ENCODE peak calls at places on chromosome 21, in four cellular contexts. H, E, X and J are unnamed samples.

GRCh38 chr21:16773206-16773605 is 739.6 kb upstream of the CXADR start:
- DNase-seq in H (peak; percentile 45), X (no peak), E (no peak), J (no peak)

GRCh38 chr21:35477622-35478021 is 428.5 kb upstream of the RUNX1 start:
- DNase-seq in H (no peak), E (no peak), X (no peak), J (no peak)

GRCh38 chr21:36030581-36031189 is 29.6 kb downstream of the SETD4 start:
- DNase-seq in H (peak; percentile 22), E (no peak), X (no peak), J (no peak)

GRCh38 chr21:15742052-15742451 is 12.3 kb downstream of the USP25 start:
- DNase-seq in X (no peak), H (no peak), E (no peak), J (no peak)

GRCh38 chr21:36156815-36157670 is at the start of gene DOP1B:
- DNase-seq in E (no peak), H (no peak), X (no peak), J (peak; percentile 69)

GRCh38 chr21:36150192-36150711 is 6.4 kb upstream of the DOP1B start:
- DNase-seq in X (no peak), E (peak; percentile 83), H (peak; percentile 48), J (no peak)

GRCh38 chr21:36478207-36478701 is 1.7 kb downstream of the CLDN14 start:
- DNase-seq in H (peak; percentile 80), X (peak; percentile 24), E (no peak), J (no peak)

GRCh38 chr21:23936224-23936623 is 1671.1 kb downstream of the MRPL39 start:
- DNase-seq in X (no peak), H (peak; percentile 33), E (no peak), J (no peak)

GRCh38 chr21:37503848-37504467 is 137.4 kb downstream of the DYRK1A start:
- DNase-seq in H (peak; percentile 78), X (no peak), E (no peak), J (no peak)

GRCh38 chr21:35394634-35395369 is 345.7 kb upstream of the RUNX1 start:
- DNase-seq in E (no peak), H (no peak), X (no peak), J (no peak)

GRCh38 chr21:34889537-34890257 is 159.4 kb downstream of the RUNX1 start:
- DNase-seq in X (peak; percentile 84), H (peak; percentile 80), E (peak; percentile 87), J (peak; percentile 85)

GRCh38 chr21:15022608-15023261 is 42.1 kb downstream of the NRIP1 start:
- DNase-seq in H (no peak), X (no peak), E (no peak), J (no peak)

GRCh38 chr21:8993943-8994639 is 1527.3 kb upstream of the TPTE start:
- DNase-seq in H (no peak), X (peak; percentile 37), E (no peak), J (no peak)

GRCh38 chr21:38773108-38774061 is 32.3 kb upstream of the ETS2 start:
- DNase-seq in X (peak; percentile 24), E (no peak), H (peak; percentile 95), J (no peak)

GRCh38 chr21:35072960-35073359 is 23.9 kb upstream of the RUNX1 start:
- DNase-seq in H (peak; percentile 21), X (no peak), E (no peak), J (no peak)

GRCh38 chr21:41651830-41652229 is 115.0 kb downstream of the RIPK4 start:
- DNase-seq in X (no peak), E (no peak), H (no peak), J (no peak)

GRCh38 chr21:16085436-16085835 is 355.7 kb downstream of the USP25 start:
- DNase-seq in X (no peak), E (no peak), H (no peak), J (no peak)

GRCh38 chr21:38027901-38028300 is 111.6 kb upstream of the KCNJ6 start:
- DNase-seq in E (no peak), X (no peak), H (peak; percentile 64), J (no peak)

GRCh38 chr21:14766241-14766640 is 220.1 kb upstream of the SAMSN1 start:
- DNase-seq in X (no peak), E (no peak), H (no peak), J (no peak)

GRCh38 chr21:39675595-39675994 is 62.9 kb downstream of the B3GALT5 start:
- DNase-seq in E (no peak), X (no peak), H (no peak), J (no peak)

GRCh38 chr21:17352937-17353655 is 159.7 kb upstream of the CXADR start:
- DNase-seq in E (no peak), H (no peak), X (no peak), J (no peak)

GRCh38 chr21:44742418-44743153 is 31.2 kb upstream of the TSPEAR start:
- DNase-seq in H (peak; percentile 21), X (no peak), E (no peak), J (no peak)

GRCh38 chr21:42348762-42349161 is 2.0 kb downstream of the TFF2 start:
- DNase-seq in H (no peak), E (no peak), X (no peak), J (peak; percentile 20)

GRCh38 chr21:34526618-34527290 is 14.7 kb upstream of the KCNE1 start:
- DNase-seq in X (peak; percentile 71), E (peak; percentile 83), H (peak; percentile 100), J (no peak)

GRCh38 chr21:18722193-18722592 is 318.6 kb upstream of the TMPRSS15 start:
- DNase-seq in E (no peak), X (no peak), H (no peak), J (no peak)
- TF ChIP-seq CTCF in E (no peak), X (no peak), H (no peak), J (no peak)

DNA sequence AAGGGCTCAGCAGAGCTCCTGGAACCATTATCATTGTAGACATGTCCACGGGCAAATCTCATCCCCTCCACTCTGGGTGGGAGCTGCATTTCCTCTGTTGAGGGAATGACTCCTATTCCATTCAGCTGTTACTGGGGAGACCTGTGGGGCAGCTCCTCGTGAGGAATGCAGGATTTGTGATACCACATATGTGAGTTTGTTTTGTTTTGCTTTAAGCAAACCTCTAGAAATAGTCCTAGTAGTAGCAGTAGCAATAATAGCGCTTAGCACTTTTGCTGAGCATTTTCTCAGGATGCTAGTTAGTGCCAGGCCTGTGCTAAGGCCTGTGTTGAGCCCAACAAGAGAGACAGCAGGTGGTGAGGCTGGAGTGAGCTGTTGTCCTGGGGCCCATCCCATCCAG is 10.8 kb downstream of the OLIG1 start:
- DNase-seq in X (no peak), H (no peak), E (no peak), J (no peak)
- TF ChIP-seq CTCF in X (no peak), H (no peak), E (no peak), J (no peak)

DNA sequence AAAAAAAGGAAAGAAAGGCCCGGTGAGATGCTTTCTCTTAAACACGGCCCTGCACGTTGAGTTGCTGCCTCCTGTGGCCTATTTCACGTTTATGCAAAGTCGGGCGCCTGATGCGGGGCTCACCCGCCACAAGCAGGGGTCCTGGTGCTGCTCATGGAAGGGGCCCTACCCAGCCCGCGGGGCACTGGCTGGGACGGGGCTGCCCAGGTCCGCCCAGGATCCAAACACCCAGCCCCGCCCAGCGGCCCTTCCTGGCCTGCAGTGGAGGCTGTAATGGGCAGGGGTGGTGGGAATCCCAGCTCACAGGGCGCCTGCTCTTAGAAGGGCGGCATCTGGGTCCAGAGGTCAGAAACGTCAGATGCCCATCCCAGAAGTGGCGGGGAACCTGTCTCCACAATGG is 1.6 kb downstream of the COL6A2 start:
- DNase-seq in E (peak; percentile 20), H (peak; percentile 42), X (no peak), J (no peak)
- TF ChIP-seq CTCF in E (no peak), H (peak; percentile 13), X (no peak), J (no peak)

GRCh38 chr21:43718872-43719747 is at the start of gene PDXK:
- DNase-seq in E (peak; percentile 93), X (peak; percentile 86), H (peak; percentile 78), J (peak; percentile 91)
- TF ChIP-seq CTCF in E (no peak), X (no peak), H (no peak), J (no peak)

DNA sequence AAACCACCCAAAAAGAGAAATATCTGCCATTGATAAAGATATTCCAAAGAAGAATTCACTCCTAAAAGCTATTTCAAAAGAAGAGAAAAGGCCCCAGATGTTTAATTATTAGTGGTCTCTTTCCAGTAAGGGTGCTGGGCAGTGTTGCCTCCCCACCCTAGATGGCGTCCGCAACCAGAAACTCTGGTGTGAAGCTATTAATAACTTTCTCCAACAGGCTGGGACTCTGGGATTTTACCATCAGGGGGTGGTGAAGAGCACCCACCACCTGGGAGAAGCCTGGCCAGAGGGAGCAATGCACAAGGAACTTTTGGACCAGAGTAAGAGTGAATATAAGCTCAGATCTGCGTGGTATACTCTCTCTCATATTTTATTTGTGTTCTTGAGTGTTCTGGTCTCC is 115.4 kb upstream of the TIAM1 start:
- DNase-seq in H (no peak), X (no peak), E (no peak), J (no peak)
- TF ChIP-seq CTCF in H (no peak), X (no peak), E (no peak), J (peak; percentile 36)

GRCh38 chr21:29638138-29638537 is 301.7 kb downstream of the GRIK1 start:
- DNase-seq in E (no peak), H (no peak), X (no peak), J (no peak)
- TF ChIP-seq CTCF in E (no peak), H (no peak), X (no peak), J (no peak)

GRCh38 chr21:45923146-45923545 is 58.4 kb upstream of the COL6A1 start:
- DNase-seq in H (peak; percentile 83), X (peak; percentile 54), E (peak; percentile 37), J (no peak)

GRCh38 chr21:45919593-45919992 is 62.0 kb upstream of the COL6A1 start:
- DNase-seq in H (no peak), X (no peak), E (no peak), J (no peak)

GRCh38 chr21:45920824-45921600 is 60.6 kb upstream of the COL6A1 start:
- DNase-seq in E (no peak), H (no peak), X (no peak), J (no peak)

GRCh38 chr21:45922648-45923047 is 58.9 kb upstream of the COL6A1 start:
- DNase-seq in E (no peak), X (no peak), H (no peak), J (no peak)

GRCh38 chr21:45921917-45922316 is 59.7 kb upstream of the COL6A1 start:
- DNase-seq in H (no peak), X (no peak), E (no peak), J (no peak)
- TF ChIP-seq CTCF in H (no peak), X (no peak), E (no peak), J (no peak)

GRCh38 chr21:26881504-26882228 is 36.5 kb upstream of the ADAMTS1 start:
- DNase-seq in X (no peak), H (peak; percentile 54), E (no peak), J (no peak)
- TF ChIP-seq CTCF in X (no peak), H (peak; percentile 40), E (no peak), J (peak; percentile 69)

GRCh38 chr21:20570824-20571232 is 427.4 kb upstream of the NCAM2 start:
- DNase-seq in X (no peak), E (no peak), H (no peak), J (no peak)
- TF ChIP-seq CTCF in X (no peak), E (no peak), H (no peak), J (no peak)

GRCh38 chr21:26091480-26092018 is 79.0 kb downstream of the APP start:
- DNase-seq in X (no peak), E (no peak), H (no peak), J (no peak)
- TF ChIP-seq CTCF in X (no peak), E (no peak), H (peak; percentile 1), J (peak; percentile 46)